ENCODE peak calls at places on chromosomes 12 and 14, in eight cellular contexts. X, U, Z, W, B, L, T and R are unnamed samples.
A peak's percentile ranks its signal among the peaks of the same experiment; 100 is the strongest.

GRCh38 chr12:54037360-54038259 is 4.8 kb downstream of the HOXC5 start:
- DNase-seq in X (no peak), U (peak; percentile 31), Z (no peak), W (no peak), B (no peak), L (no peak), T (no peak), R (no peak)

GRCh38 chr12:51076235-51076930 is 7.0 kb downstream of the CSRNP2 start:
- DNase-seq in X (peak; percentile 3), U (no peak), Z (no peak), W (no peak), B (peak; percentile 46), L (no peak), T (no peak), R (no peak)

GRCh38 chr12:65936529-65936911 is 112.2 kb downstream of the HMGA2 start:
- DNase-seq in X (no peak), U (peak; percentile 66), Z (no peak), W (no peak), B (no peak), L (no peak), T (no peak), R (no peak)

GRCh38 chr12:120421701-120422100 is 16.2 kb upstream of the COX6A1 start:
- DNase-seq in X (no peak), U (no peak), Z (no peak), W (no peak), B (no peak), L (no peak), T (no peak), R (no peak)

GRCh38 chr12:54018608-54018984 is 9.6 kb upstream of the HOXC6 start:
- DNase-seq in X (no peak), U (no peak), Z (no peak), W (no peak), B (no peak), L (no peak), T (no peak), R (no peak)

GRCh38 chr14:67999693-68000384 is 180.3 kb downstream of the RAD51B start:
- DNase-seq in X (no peak), U (no peak), Z (no peak), W (no peak), B (no peak), L (no peak), T (peak; percentile 9), R (peak; percentile 79)

GRCh38 chr12:92769124-92769901 is 66.5 kb downstream of the PLEKHG7 start:
- DNase-seq in X (no peak), U (no peak), Z (no peak), W (no peak), B (no peak), L (no peak), T (no peak), R (no peak)

GRCh38 chr12:18690653-18691052 is 47.2 kb downstream of the PLCZ1 start:
- DNase-seq in X (no peak), U (peak; percentile 38), Z (no peak), W (no peak), B (no peak), L (no peak), T (peak; percentile 28), R (peak; percentile 90)

GRCh38 chr14:21095430-21096205 is 2.8 kb downstream of the ZNF219 start:
- DNase-seq in X (no peak), U (no peak), Z (no peak), W (no peak), B (no peak), L (no peak), T (no peak), R (no peak)

GRCh38 chr14:105351410-105351809 is 36.9 kb downstream of the PACS2 start:
- DNase-seq in X (no peak), U (no peak), Z (no peak), W (no peak), B (no peak), L (no peak), T (no peak), R (no peak)

GRCh38 chr14:37870170-37870569 is 274.7 kb downstream of the TTC6 start:
- DNase-seq in X (no peak), U (no peak), Z (no peak), W (no peak), B (no peak), L (no peak), T (no peak), R (no peak)

GRCh38 chr12:60935981-60936761 is 1324.0 kb upstream of the USP15 start:
- DNase-seq in X (no peak), U (no peak), Z (no peak), W (no peak), B (no peak), L (no peak), T (no peak), R (no peak)

GRCh38 chr14:99945732-99946651 is 119.2 kb upstream of the EVL start:
- DNase-seq in X (no peak), U (no peak), Z (no peak), W (no peak), B (peak; percentile 25), L (no peak), T (no peak), R (no peak)

GRCh38 chr12:12779529-12779928 is 5.9 kb upstream of the APOLD1 start:
- DNase-seq in X (no peak), U (peak; percentile 92), Z (no peak), W (no peak), B (no peak), L (no peak), T (no peak), R (peak; percentile 40)

GRCh38 chr14:77406718-77407117 is 16.6 kb downstream of the NOXRED1 start:
- DNase-seq in X (no peak), U (no peak), Z (no peak), W (no peak), B (no peak), L (no peak), T (no peak), R (no peak)

GRCh38 chr12:77354766-77355362 is 289.5 kb upstream of the E2F7 start:
- DNase-seq in X (no peak), U (no peak), Z (no peak), W (no peak), B (no peak), L (no peak), T (no peak), R (no peak)